ENCODE peak calls at places on chromosome 5, in five cellular contexts. One of them, this sample, is unnamed. For H3K4me1, the result is how much of the 10 kb centered on the place peaks cover.

GRCh38 chr5:68303754-68304420 is 88.3 kb downstream of the PIK3R1 start:
- DNase-seq in IMR-90: no peak
- DNase-seq in ovary: no peak
- DNase-seq in psoas muscle: no peak
- DNase-seq in aorta: no peak
- DNase-seq in this sample: no peak

GRCh38 chr5:179244051-179244450 is 101.2 kb downstream of the ADAMTS2 start:
- DNase-seq in aorta: no peak
- DNase-seq in ovary: no peak
- DNase-seq in IMR-90: no peak
- DNase-seq in psoas muscle: no peak
- DNase-seq in this sample: no peak

GRCh38 chr5:74035521-74035937 is 409.5 kb downstream of the ARHGEF28 start:
- DNase-seq in aorta: no peak
- DNase-seq in psoas muscle: no peak
- DNase-seq in ovary: peak
- DNase-seq in IMR-90: peak
- DNase-seq in this sample: peak

GRCh38 chr5:139634028-139634325 is 14.2 kb upstream of the CXXC5 start:
- DNase-seq in ovary: no peak
- DNase-seq in psoas muscle: no peak
- DNase-seq in aorta: no peak
- DNase-seq in IMR-90: no peak
- DNase-seq in this sample: no peak

GRCh38 chr5:150503977-150504620 is 3.8 kb upstream of the NDST1 start:
- DNase-seq in psoas muscle: peak
- DNase-seq in IMR-90: no peak
- DNase-seq in ovary: no peak
- DNase-seq in aorta: peak
- DNase-seq in this sample: no peak

GRCh38 chr5:80961376-80962281 is 1.5 kb downstream of the RASGRF2 start:
- DNase-seq in psoas muscle: no peak
- DNase-seq in ovary: no peak
- DNase-seq in aorta: no peak
- DNase-seq in IMR-90: peak
- DNase-seq in this sample: no peak

GRCh38 chr5:128062172-128062746 is 21.3 kb upstream of the SLC12A2 start:
- DNase-seq in psoas muscle: no peak
- DNase-seq in IMR-90: peak
- DNase-seq in ovary: no peak
- DNase-seq in aorta: no peak
- DNase-seq in this sample: no peak

GRCh38 chr5:61534481-61535267 is 202.6 kb downstream of the ZSWIM6 start:
- DNase-seq in aorta: no peak
- DNase-seq in IMR-90: no peak
- DNase-seq in ovary: no peak
- DNase-seq in psoas muscle: no peak
- DNase-seq in this sample: no peak

GRCh38 chr5:16467363-16468219 is 2.0 kb upstream of the ZNF622 start:
- DNase-seq in ovary: no peak
- DNase-seq in psoas muscle: no peak
- DNase-seq in IMR-90: peak
- DNase-seq in aorta: no peak
- DNase-seq in this sample: no peak

GRCh38 chr5:8491254-8491653 is 622.3 kb downstream of the MTRR start:
- DNase-seq in IMR-90: no peak
- DNase-seq in ovary: no peak
- DNase-seq in psoas muscle: no peak
- DNase-seq in aorta: no peak
- DNase-seq in this sample: no peak

GRCh38 chr5:169767938-169768337 is 130.9 kb downstream of the DOCK2 start:
- DNase-seq in psoas muscle: no peak
- DNase-seq in ovary: no peak
- DNase-seq in IMR-90: no peak
- DNase-seq in aorta: no peak
- DNase-seq in this sample: no peak

GRCh38 chr5:149632311-149633251 is 51.3 kb downstream of the ARHGEF37 start:
- DNase-seq in psoas muscle: no peak
- DNase-seq in IMR-90: peak
- DNase-seq in aorta: no peak
- DNase-seq in ovary: no peak
- DNase-seq in this sample: no peak

GRCh38 chr5:1718669-1719068 is 81.0 kb downstream of the MRPL36 start:
- DNase-seq in aorta: no peak
- DNase-seq in psoas muscle: no peak
- DNase-seq in ovary: no peak
- DNase-seq in IMR-90: no peak
- DNase-seq in this sample: no peak

GRCh38 chr5:80703747-80704146 is 49.0 kb upstream of the DHFR start:
- DNase-seq in psoas muscle: no peak
- DNase-seq in aorta: no peak
- DNase-seq in ovary: no peak
- DNase-seq in IMR-90: no peak
- DNase-seq in this sample: no peak

GRCh38 chr5:178143901-178144300 is 9.8 kb downstream of the NHP2 start:
- DNase-seq in psoas muscle: peak
- DNase-seq in IMR-90: peak
- DNase-seq in ovary: peak
- DNase-seq in aorta: no peak
- DNase-seq in this sample: no peak

GRCh38 chr5:171155621-171156020 is 153.4 kb upstream of the TLX3 start:
- DNase-seq in psoas muscle: no peak
- DNase-seq in aorta: no peak
- DNase-seq in IMR-90: peak
- DNase-seq in ovary: no peak
- DNase-seq in this sample: no peak

GRCh38 chr5:132086277-132086794 is 12.7 kb downstream of the CSF2 start:
- DNase-seq in aorta: peak
- DNase-seq in ovary: no peak
- DNase-seq in psoas muscle: peak
- DNase-seq in IMR-90: peak
- DNase-seq in this sample: peak

GRCh38 chr5:66671305-66671704 is 75.1 kb downstream of the MAST4 start:
- DNase-seq in aorta: no peak
- DNase-seq in ovary: no peak
- DNase-seq in IMR-90: no peak
- DNase-seq in psoas muscle: no peak
- DNase-seq in this sample: no peak

GRCh38 chr5:9149988-9150387 is 395.9 kb downstream of the SEMA5A start:
- DNase-seq in aorta: no peak
- DNase-seq in ovary: no peak
- DNase-seq in IMR-90: peak
- DNase-seq in psoas muscle: no peak
- DNase-seq in this sample: peak

GRCh38 chr5:179558912-179559279 is 8.5 kb downstream of the RUFY1 start:
- DNase-seq in IMR-90: peak
- DNase-seq in aorta: no peak
- DNase-seq in psoas muscle: no peak
- DNase-seq in ovary: peak
- DNase-seq in this sample: no peak

GRCh38 chr5:175508896-175509295 is 30.5 kb downstream of the SFXN1 start:
- DNase-seq in psoas muscle: no peak
- DNase-seq in ovary: no peak
- DNase-seq in aorta: no peak
- DNase-seq in IMR-90: no peak
- DNase-seq in this sample: no peak

GRCh38 chr5:73374520-73375235 is 73.9 kb downstream of the FOXD1 start:
- DNase-seq in aorta: no peak
- DNase-seq in IMR-90: peak
- DNase-seq in psoas muscle: no peak
- DNase-seq in ovary: no peak
- DNase-seq in this sample: no peak

GRCh38 chr5:35081134-35081533 is 33.4 kb upstream of the AGXT2 start:
- DNase-seq in IMR-90: no peak
- DNase-seq in aorta: no peak
- DNase-seq in ovary: no peak
- DNase-seq in psoas muscle: no peak
- DNase-seq in this sample: no peak

GRCh38 chr5:137084016-137084415 is 415.1 kb downstream of the SPOCK1 start:
- DNase-seq in IMR-90: no peak
- DNase-seq in aorta: no peak
- DNase-seq in psoas muscle: no peak
- DNase-seq in ovary: no peak
- DNase-seq in this sample: no peak

GRCh38 chr5:144510845-144511580 is 340.3 kb downstream of the KCTD16 start:
- DNase-seq in ovary: no peak
- DNase-seq in aorta: no peak
- DNase-seq in psoas muscle: no peak
- DNase-seq in IMR-90: no peak
- DNase-seq in this sample: no peak

GRCh38 chr5:103667068-103667467 is 104.5 kb upstream of the NUDT12 start:
- DNase-seq in ovary: no peak
- DNase-seq in IMR-90: peak
- DNase-seq in psoas muscle: no peak
- DNase-seq in aorta: no peak
- DNase-seq in this sample: no peak

GRCh38 chr5:79510638-79511037 is 3.3 kb downstream of the HOMER1 start:
- DNase-seq in ovary: peak
- DNase-seq in aorta: no peak
- DNase-seq in psoas muscle: no peak
- DNase-seq in IMR-90: no peak
- DNase-seq in this sample: no peak

GRCh38 chr5:59793000-59793399 is 100.5 kb downstream of the PDE4D start:
- DNase-seq in IMR-90: peak
- DNase-seq in psoas muscle: peak
- DNase-seq in ovary: no peak
- DNase-seq in aorta: peak
- DNase-seq in this sample: peak

GRCh38 chr5:140574165-140574564 is 9.5 kb downstream of the SLC35A4 start:
- DNase-seq in IMR-90: peak
- DNase-seq in ovary: no peak
- DNase-seq in psoas muscle: no peak
- DNase-seq in aorta: no peak
- DNase-seq in this sample: no peak

GRCh38 chr5:149799965-149800516 is 69.9 kb downstream of the PPARGC1B start:
- DNase-seq in ovary: no peak
- DNase-seq in aorta: no peak
- DNase-seq in IMR-90: no peak
- DNase-seq in psoas muscle: no peak
- DNase-seq in this sample: no peak

GRCh38 chr5:94992325-94992724 is 292.6 kb downstream of the MCTP1 start:
- DNase-seq in ovary: no peak
- DNase-seq in IMR-90: no peak
- DNase-seq in aorta: no peak
- DNase-seq in psoas muscle: no peak
- DNase-seq in this sample: no peak

GRCh38 chr5:88393721-88394530 is 125.3 kb upstream of the TMEM161B start:
- DNase-seq in ovary: no peak
- DNase-seq in psoas muscle: no peak
- DNase-seq in IMR-90: no peak
- DNase-seq in aorta: no peak
- DNase-seq in this sample: no peak
- H3K27ac ChIP-seq in ovary: no peak
- H3K27ac ChIP-seq in psoas muscle: no peak
- H3K27ac ChIP-seq in IMR-90: no peak
- H3K27ac ChIP-seq in aorta: no peak
- H3K27ac ChIP-seq in this sample: no peak

DNA sequence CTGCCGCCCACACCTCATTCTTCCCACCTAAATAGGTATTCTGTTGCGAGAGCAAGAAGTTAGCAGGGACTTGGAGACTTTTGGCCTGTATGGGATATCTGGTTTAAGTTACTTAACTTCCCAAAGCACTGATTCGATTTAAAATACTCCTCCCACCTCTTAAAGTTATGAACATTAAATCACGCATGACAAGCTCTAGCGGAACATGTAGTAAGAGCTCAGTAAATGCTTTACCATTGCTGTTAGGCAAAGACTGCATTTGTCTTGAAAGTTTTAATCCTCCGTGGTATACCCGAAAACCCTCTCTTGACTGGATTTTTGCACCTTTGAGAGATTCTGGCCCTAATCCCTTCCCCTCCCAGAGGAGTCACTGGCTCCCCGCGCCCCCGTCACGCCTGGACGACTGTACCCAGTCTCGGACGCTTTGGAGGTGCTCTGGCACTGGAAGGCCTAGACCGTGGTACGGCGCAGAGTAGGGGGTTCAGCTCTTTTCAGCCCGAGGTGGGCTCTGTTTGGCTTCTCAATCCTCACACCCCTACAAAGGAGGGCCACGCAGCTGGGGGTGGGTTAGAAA is 4.4 kb downstream of the GDNF start:
- DNase-seq in psoas muscle: no peak
- DNase-seq in aorta: no peak
- DNase-seq in IMR-90: no peak
- DNase-seq in ovary: no peak
- DNase-seq in this sample: no peak
- H3K4me3 ChIP-seq in psoas muscle: peak
- H3K4me3 ChIP-seq in aorta: no peak
- H3K4me3 ChIP-seq in IMR-90: no peak
- H3K4me3 ChIP-seq in ovary: no peak
- H3K4me3 ChIP-seq in this sample: no peak

GRCh38 chr5:81972496-81972791 is 621 bp downstream of the ATG10 start:
- DNase-seq in IMR-90: no peak
- DNase-seq in psoas muscle: no peak
- DNase-seq in aorta: no peak
- DNase-seq in ovary: no peak
- DNase-seq in this sample: no peak
- H3K4me1 ChIP-seq in IMR-90: under half
- H3K4me1 ChIP-seq in psoas muscle: under half
- H3K4me1 ChIP-seq in aorta: under half
- H3K4me1 ChIP-seq in ovary: under half
- H3K4me1 ChIP-seq in this sample: under half

GRCh38 chr5:10275460-10275859 is 25.4 kb downstream of the CCT5 start:
- DNase-seq in psoas muscle: no peak
- DNase-seq in aorta: no peak
- DNase-seq in ovary: no peak
- DNase-seq in IMR-90: no peak
- DNase-seq in this sample: peak
- H3K27ac ChIP-seq in psoas muscle: no peak
- H3K27ac ChIP-seq in aorta: no peak
- H3K27ac ChIP-seq in ovary: no peak
- H3K27ac ChIP-seq in IMR-90: no peak
- H3K27ac ChIP-seq in this sample: no peak

GRCh38 chr5:173055983-173056782 is at the start of gene CREBRF:
- DNase-seq in aorta: peak
- DNase-seq in psoas muscle: peak
- DNase-seq in IMR-90: peak
- DNase-seq in ovary: peak
- DNase-seq in this sample: peak

GRCh38 chr5:173056783-173057061 is 570 bp downstream of the CREBRF start:
- DNase-seq in aorta: no peak
- DNase-seq in IMR-90: no peak
- DNase-seq in ovary: no peak
- DNase-seq in psoas muscle: no peak
- DNase-seq in this sample: no peak

GRCh38 chr5:173055722-173055982 is 500 bp upstream of the CREBRF start:
- DNase-seq in IMR-90: no peak
- DNase-seq in aorta: no peak
- DNase-seq in ovary: no peak
- DNase-seq in psoas muscle: no peak
- DNase-seq in this sample: no peak

GRCh38 chr5:173057062-173057924 is 1.1 kb downstream of the CREBRF start:
- DNase-seq in psoas muscle: peak
- DNase-seq in aorta: peak
- DNase-seq in IMR-90: peak
- DNase-seq in ovary: peak
- DNase-seq in this sample: peak

GRCh38 chr5:173055042-173055721 is 970 bp upstream of the CREBRF start:
- DNase-seq in IMR-90: no peak
- DNase-seq in psoas muscle: no peak
- DNase-seq in ovary: no peak
- DNase-seq in aorta: no peak
- DNase-seq in this sample: no peak
- H3K4me3 ChIP-seq in IMR-90: peak
- H3K4me3 ChIP-seq in psoas muscle: peak
- H3K4me3 ChIP-seq in ovary: peak
- H3K4me3 ChIP-seq in aorta: peak
- H3K4me3 ChIP-seq in this sample: peak